ENCODE peak calls at places on chromosomes 2 and 18, in nine cellular contexts. A, F, X, E, J, D, N, L and Q are unnamed samples.

GRCh38 chr2:170264865-170265264 is 86.9 kb downstream of the MYO3B start:
- DNase-seq in J (no peak), A (no peak), E (no peak), N (no peak), D (no peak), X (no peak), F (no peak), L (no peak), Q (no peak)

GRCh38 chr18:34947711-34948125 is 93.5 kb upstream of the MAPRE2 start:
- DNase-seq in E (no peak), F (no peak), X (no peak), J (no peak), L (no peak), A (no peak), D (peak; percentile 81), N (no peak), Q (no peak)

GRCh38 chr2:23530121-23530908 is 145.3 kb downstream of the KLHL29 start:
- DNase-seq in L (no peak), A (no peak), X (no peak), D (no peak), J (no peak), F (no peak), N (no peak), E (no peak), Q (no peak)

GRCh38 chr18:44556296-44556695 is 124.4 kb upstream of the SETBP1 start:
- DNase-seq in F (no peak), L (no peak), D (no peak), A (no peak), E (no peak), N (no peak), J (no peak), X (no peak), Q (no peak)

GRCh38 chr2:77937366-77937765 is 415.2 kb upstream of the LRRTM4 start:
- DNase-seq in L (no peak), N (no peak), A (no peak), F (no peak), X (no peak), D (no peak), J (no peak), E (no peak), Q (no peak)

GRCh38 chr2:238720232-238720672 is 127.6 kb upstream of the TWIST2 start:
- DNase-seq in N (no peak), F (peak; percentile 77), D (peak; percentile 52), A (peak; percentile 52), L (no peak), J (peak; percentile 52), X (no peak), E (peak; percentile 76), Q (peak; percentile 45)

GRCh38 chr2:239546541-239546940 is 145.7 kb upstream of the HDAC4 start:
- DNase-seq in D (no peak), N (no peak), A (no peak), F (no peak), L (no peak), J (no peak), X (no peak), E (no peak), Q (no peak)

GRCh38 chr2:160584972-160585494 is 91.4 kb upstream of the RBMS1 start:
- DNase-seq in N (no peak), F (no peak), L (no peak), D (peak; percentile 7), E (no peak), X (no peak), J (no peak), A (no peak), Q (no peak)

GRCh38 chr2:83196225-83196624 is 1262.9 kb downstream of the SUCLG1 start:
- DNase-seq in F (no peak), J (no peak), L (no peak), N (no peak), A (no peak), X (no peak), D (peak; percentile 77), E (no peak), Q (no peak)

GRCh38 chr2:100588071-100588786 is 25.4 kb downstream of the PDCL3 start:
- DNase-seq in L (no peak), F (no peak), N (no peak), D (peak; percentile 94), E (peak; percentile 25), A (no peak), X (no peak), J (no peak), Q (no peak)

GRCh38 chr2:96116879-96117533 is 635 bp upstream of the ADRA2B start:
- DNase-seq in E (peak; percentile 64), F (no peak), J (peak; percentile 85), X (no peak), L (no peak), N (peak; percentile 36), D (peak; percentile 33), A (peak; percentile 62), Q (no peak)

GRCh38 chr18:78732273-78733210 is 247.1 kb upstream of the SALL3 start:
- DNase-seq in E (no peak), N (no peak), L (no peak), J (no peak), A (no peak), F (peak; percentile 75), X (no peak), D (no peak), Q (no peak)

GRCh38 chr2:66555511-66556324 is 120.8 kb downstream of the MEIS1 start:
- DNase-seq in X (no peak), J (no peak), F (no peak), L (no peak), D (peak; percentile 45), N (no peak), E (no peak), A (no peak), Q (no peak)

GRCh38 chr2:234038076-234038802 is 12.3 kb upstream of the SPP2 start:
- DNase-seq in E (no peak), N (no peak), D (peak; percentile 73), J (no peak), F (no peak), X (no peak), L (no peak), A (no peak), Q (no peak)

GRCh38 chr2:168662651-168663208 is 139.7 kb upstream of the NOSTRIN start:
- DNase-seq in X (no peak), L (no peak), N (no peak), A (no peak), E (no peak), F (no peak), D (no peak), J (no peak), Q (no peak)

GRCh38 chr18:2709316-2709715 is 53.8 kb downstream of the SMCHD1 start:
- DNase-seq in E (no peak), N (no peak), X (no peak), L (no peak), F (no peak), A (no peak), J (no peak), D (peak; percentile 44), Q (no peak)

GRCh38 chr18:63676526-63676925 is 14.8 kb upstream of the SERPINB3 start:
- DNase-seq in A (no peak), N (no peak), D (no peak), E (no peak), J (no peak), X (no peak), L (no peak), F (no peak), Q (no peak)
- TF ChIP-seq CTCF in A (peak; percentile 56), N (no peak), D (no peak), E (no peak), J (no peak), X (no peak), L (no peak), F (no peak), Q (no peak)

GRCh38 chr2:108314586-108315296 is 26.0 kb downstream of the SULT1C2 start:
- DNase-seq in L (no peak), X (no peak), A (no peak), N (no peak), E (no peak), D (no peak), J (no peak), F (no peak), Q (no peak)
- TF ChIP-seq CTCF in L (no peak), X (no peak), A (no peak), N (no peak), E (no peak), D (no peak), J (no peak), F (no peak), Q (no peak)

GRCh38 chr2:20667531-20668401 is 822 bp downstream of the GDF7 start:
- DNase-seq in A (no peak), L (no peak), E (no peak), D (no peak), J (no peak), X (no peak), N (no peak), F (no peak), Q (no peak)

GRCh38 chr2:20665261-20666113 is 1.5 kb upstream of the GDF7 start:
- DNase-seq in N (no peak), X (no peak), F (no peak), A (no peak), D (no peak), J (no peak), L (no peak), E (peak; percentile 16), Q (no peak)

GRCh38 chr2:20667151-20667530 is 197 bp downstream of the GDF7 start:
- DNase-seq in A (no peak), L (no peak), X (no peak), N (no peak), D (no peak), E (peak; percentile 17), F (no peak), J (no peak), Q (no peak)

GRCh38 chr2:20666114-20666363 is 905 bp upstream of the GDF7 start:
- DNase-seq in D (no peak), A (no peak), J (no peak), X (no peak), E (no peak), N (no peak), L (no peak), F (no peak), Q (no peak)

DNA sequence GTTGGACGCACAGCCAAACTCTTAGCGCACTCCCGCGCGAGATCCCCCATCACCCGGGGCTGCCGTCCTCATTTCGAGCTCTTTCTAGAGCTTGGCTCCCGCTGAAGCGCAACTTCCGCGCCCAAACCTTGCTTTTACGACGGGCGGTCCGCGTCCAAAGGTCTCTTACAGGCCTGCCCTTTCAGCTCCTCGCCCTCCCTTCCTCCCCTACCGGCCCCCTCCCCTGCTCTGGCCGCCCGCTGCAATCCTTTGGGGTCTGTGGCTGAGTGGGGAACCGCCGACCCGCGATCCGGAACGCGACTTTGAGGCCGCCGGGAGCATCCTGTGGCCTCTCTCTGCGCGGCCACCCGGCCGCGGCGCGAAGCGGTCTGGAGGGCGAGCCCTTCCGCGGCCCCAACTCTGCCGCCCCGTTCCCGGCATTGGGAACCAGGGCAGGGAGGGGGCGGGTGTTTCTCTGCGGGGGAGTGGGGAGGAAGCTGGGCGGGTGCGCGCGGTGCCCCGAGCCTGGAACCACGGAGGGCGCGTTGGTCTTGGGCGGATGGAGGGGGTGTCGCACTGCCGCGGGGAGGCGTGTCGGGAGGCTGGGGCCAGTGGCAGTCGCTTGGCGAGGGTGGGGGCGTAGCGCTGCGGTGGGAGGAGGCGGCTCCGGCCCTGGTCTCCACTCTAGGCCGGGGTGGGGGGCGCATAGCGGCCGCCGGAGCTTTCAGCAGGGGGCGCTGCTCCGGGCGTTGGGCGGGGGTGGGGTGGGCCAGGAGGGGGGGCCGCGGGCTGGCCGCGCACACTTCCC is at the start of gene GDF7:
- DNase-seq in J (no peak), E (peak; percentile 37), A (no peak), F (no peak), D (no peak), L (no peak), N (peak; percentile 61), X (no peak), Q (no peak)
- TF ChIP-seq CTCF in J (peak; percentile 56), E (no peak), A (peak; percentile 51), F (peak; percentile 69), D (peak; percentile 19), L (no peak), N (peak; percentile 30), X (peak; percentile 38), Q (no peak)

GRCh38 chr2:110755494-110756078 is 23.2 kb downstream of the ACOXL start:
- DNase-seq in X (no peak), L (no peak), A (no peak), D (peak; percentile 24), E (no peak), F (no peak), N (no peak), J (peak; percentile 14), Q (no peak)
- TF ChIP-seq CTCF in X (peak; percentile 70), L (peak; percentile 35), A (peak; percentile 85), D (peak; percentile 53), E (peak; percentile 72), F (peak; percentile 67), N (peak; percentile 67), J (peak; percentile 67), Q (no peak)